ENCODE peak calls at places on chromosome 5, in seven cellular contexts. One of them, this sample, is unnamed.

GRCh38 chr5:16573401-16573800 is 43.4 kb downstream of the RETREG1 start:
- DNase-seq in GM19239: no peak
- DNase-seq in T follicular helper cell: no peak
- DNase-seq in lung microvascular endothelial cell: no peak
- DNase-seq in NCI-H460: no peak
- DNase-seq in anterior cingulate cortex: no peak
- DNase-seq in stimulated activated CD8-positive, alpha-beta memory T cell treated with anti-CD3 and anti-CD28 coated beads, Interleukin-4, amount 100 ng/mL, for 24 hours: no peak
- DNase-seq in this sample: no peak

GRCh38 chr5:15238006-15238405 is 262.0 kb upstream of the FBXL7 start:
- DNase-seq in GM19239: no peak
- DNase-seq in T follicular helper cell: no peak
- DNase-seq in lung microvascular endothelial cell: no peak
- DNase-seq in NCI-H460: no peak
- DNase-seq in anterior cingulate cortex: no peak
- DNase-seq in stimulated activated CD8-positive, alpha-beta memory T cell treated with anti-CD3 and anti-CD28 coated beads, Interleukin-4, amount 100 ng/mL, for 24 hours: no peak
- DNase-seq in this sample: no peak

GRCh38 chr5:95630394-95630917 is 10.6 kb downstream of the GPR150 start:
- DNase-seq in GM19239: no peak
- DNase-seq in T follicular helper cell: no peak
- DNase-seq in lung microvascular endothelial cell: no peak
- DNase-seq in NCI-H460: no peak
- DNase-seq in anterior cingulate cortex: no peak
- DNase-seq in stimulated activated CD8-positive, alpha-beta memory T cell treated with anti-CD3 and anti-CD28 coated beads, Interleukin-4, amount 100 ng/mL, for 24 hours: no peak
- DNase-seq in this sample: no peak

GRCh38 chr5:148314187-148314586 is 2.0 kb downstream of the SPINK7 start:
- DNase-seq in GM19239: no peak
- DNase-seq in T follicular helper cell: no peak
- DNase-seq in lung microvascular endothelial cell: no peak
- DNase-seq in NCI-H460: no peak
- DNase-seq in anterior cingulate cortex: no peak
- DNase-seq in stimulated activated CD8-positive, alpha-beta memory T cell treated with anti-CD3 and anti-CD28 coated beads, Interleukin-4, amount 100 ng/mL, for 24 hours: no peak
- DNase-seq in this sample: no peak

GRCh38 chr5:107155667-107156066 is 515.1 kb downstream of the EFNA5 start:
- DNase-seq in GM19239: no peak
- DNase-seq in T follicular helper cell: no peak
- DNase-seq in lung microvascular endothelial cell: no peak
- DNase-seq in NCI-H460: no peak
- DNase-seq in anterior cingulate cortex: no peak
- DNase-seq in stimulated activated CD8-positive, alpha-beta memory T cell treated with anti-CD3 and anti-CD28 coated beads, Interleukin-4, amount 100 ng/mL, for 24 hours: no peak
- DNase-seq in this sample: no peak

GRCh38 chr5:148697821-148698196 is 43.5 kb upstream of the HTR4 start:
- DNase-seq in GM19239: no peak
- DNase-seq in T follicular helper cell: no peak
- DNase-seq in lung microvascular endothelial cell: no peak
- DNase-seq in NCI-H460: no peak
- DNase-seq in anterior cingulate cortex: no peak
- DNase-seq in stimulated activated CD8-positive, alpha-beta memory T cell treated with anti-CD3 and anti-CD28 coated beads, Interleukin-4, amount 100 ng/mL, for 24 hours: no peak
- DNase-seq in this sample: no peak

GRCh38 chr5:73321757-73322452 is 126.7 kb downstream of the FOXD1 start:
- DNase-seq in GM19239: no peak
- DNase-seq in T follicular helper cell: no peak
- DNase-seq in lung microvascular endothelial cell: no peak
- DNase-seq in NCI-H460: no peak
- DNase-seq in anterior cingulate cortex: no peak
- DNase-seq in stimulated activated CD8-positive, alpha-beta memory T cell treated with anti-CD3 and anti-CD28 coated beads, Interleukin-4, amount 100 ng/mL, for 24 hours: no peak
- DNase-seq in this sample: peak

GRCh38 chr5:57825026-57825683 is 342.5 kb upstream of the ACTBL2 start:
- DNase-seq in GM19239: no peak
- DNase-seq in T follicular helper cell: no peak
- DNase-seq in lung microvascular endothelial cell: no peak
- DNase-seq in NCI-H460: peak
- DNase-seq in anterior cingulate cortex: no peak
- DNase-seq in stimulated activated CD8-positive, alpha-beta memory T cell treated with anti-CD3 and anti-CD28 coated beads, Interleukin-4, amount 100 ng/mL, for 24 hours: no peak
- DNase-seq in this sample: peak

GRCh38 chr5:68891718-68892117 is 202.1 kb upstream of the SLC30A5 start:
- DNase-seq in GM19239: no peak
- DNase-seq in T follicular helper cell: no peak
- DNase-seq in lung microvascular endothelial cell: no peak
- DNase-seq in NCI-H460: no peak
- DNase-seq in anterior cingulate cortex: no peak
- DNase-seq in stimulated activated CD8-positive, alpha-beta memory T cell treated with anti-CD3 and anti-CD28 coated beads, Interleukin-4, amount 100 ng/mL, for 24 hours: peak
- DNase-seq in this sample: no peak

GRCh38 chr5:68187268-68188055 is 28.1 kb upstream of the PIK3R1 start:
- DNase-seq in GM19239: no peak
- DNase-seq in T follicular helper cell: no peak
- DNase-seq in lung microvascular endothelial cell: no peak
- DNase-seq in NCI-H460: no peak
- DNase-seq in anterior cingulate cortex: peak
- DNase-seq in stimulated activated CD8-positive, alpha-beta memory T cell treated with anti-CD3 and anti-CD28 coated beads, Interleukin-4, amount 100 ng/mL, for 24 hours: no peak
- DNase-seq in this sample: peak

GRCh38 chr5:342501-343460 is 21.3 kb downstream of the AHRR start:
- DNase-seq in GM19239: no peak
- DNase-seq in T follicular helper cell: no peak
- DNase-seq in lung microvascular endothelial cell: no peak
- DNase-seq in NCI-H460: no peak
- DNase-seq in anterior cingulate cortex: no peak
- DNase-seq in stimulated activated CD8-positive, alpha-beta memory T cell treated with anti-CD3 and anti-CD28 coated beads, Interleukin-4, amount 100 ng/mL, for 24 hours: no peak
- DNase-seq in this sample: no peak

GRCh38 chr5:159935946-159936345 is 19.7 kb downstream of the ADRA1B start:
- DNase-seq in GM19239: no peak
- DNase-seq in T follicular helper cell: no peak
- DNase-seq in lung microvascular endothelial cell: no peak
- DNase-seq in NCI-H460: no peak
- DNase-seq in anterior cingulate cortex: no peak
- DNase-seq in stimulated activated CD8-positive, alpha-beta memory T cell treated with anti-CD3 and anti-CD28 coated beads, Interleukin-4, amount 100 ng/mL, for 24 hours: no peak
- DNase-seq in this sample: no peak

GRCh38 chr5:62305715-62306493 is at the start of gene KIF2A:
- DNase-seq in GM19239: peak
- DNase-seq in T follicular helper cell: peak
- DNase-seq in lung microvascular endothelial cell: peak
- DNase-seq in NCI-H460: peak
- DNase-seq in anterior cingulate cortex: peak
- DNase-seq in stimulated activated CD8-positive, alpha-beta memory T cell treated with anti-CD3 and anti-CD28 coated beads, Interleukin-4, amount 100 ng/mL, for 24 hours: peak
- DNase-seq in this sample: peak

GRCh38 chr5:115456056-115456455 is 88.5 kb downstream of the FEM1C start:
- DNase-seq in GM19239: no peak
- DNase-seq in T follicular helper cell: no peak
- DNase-seq in lung microvascular endothelial cell: no peak
- DNase-seq in NCI-H460: no peak
- DNase-seq in anterior cingulate cortex: no peak
- DNase-seq in stimulated activated CD8-positive, alpha-beta memory T cell treated with anti-CD3 and anti-CD28 coated beads, Interleukin-4, amount 100 ng/mL, for 24 hours: no peak
- DNase-seq in this sample: no peak

GRCh38 chr5:158430166-158430828 is 571.4 kb upstream of the CLINT1 start:
- DNase-seq in GM19239: no peak
- DNase-seq in T follicular helper cell: no peak
- DNase-seq in lung microvascular endothelial cell: no peak
- DNase-seq in NCI-H460: no peak
- DNase-seq in anterior cingulate cortex: no peak
- DNase-seq in stimulated activated CD8-positive, alpha-beta memory T cell treated with anti-CD3 and anti-CD28 coated beads, Interleukin-4, amount 100 ng/mL, for 24 hours: no peak
- DNase-seq in this sample: no peak

GRCh38 chr5:116598871-116599270 is 24.2 kb upstream of the SEMA6A start:
- DNase-seq in GM19239: no peak
- DNase-seq in T follicular helper cell: no peak
- DNase-seq in lung microvascular endothelial cell: no peak
- DNase-seq in NCI-H460: no peak
- DNase-seq in anterior cingulate cortex: no peak
- DNase-seq in stimulated activated CD8-positive, alpha-beta memory T cell treated with anti-CD3 and anti-CD28 coated beads, Interleukin-4, amount 100 ng/mL, for 24 hours: no peak
- DNase-seq in this sample: no peak

GRCh38 chr5:133700251-133700650 is 87.9 kb upstream of the FSTL4 start:
- DNase-seq in GM19239: no peak
- DNase-seq in T follicular helper cell: no peak
- DNase-seq in lung microvascular endothelial cell: no peak
- DNase-seq in NCI-H460: no peak
- DNase-seq in anterior cingulate cortex: no peak
- DNase-seq in stimulated activated CD8-positive, alpha-beta memory T cell treated with anti-CD3 and anti-CD28 coated beads, Interleukin-4, amount 100 ng/mL, for 24 hours: no peak
- DNase-seq in this sample: no peak

GRCh38 chr5:146394486-146394885 is 52.6 kb upstream of the TCERG1 start:
- DNase-seq in GM19239: no peak
- DNase-seq in T follicular helper cell: no peak
- DNase-seq in lung microvascular endothelial cell: no peak
- DNase-seq in NCI-H460: no peak
- DNase-seq in anterior cingulate cortex: no peak
- DNase-seq in stimulated activated CD8-positive, alpha-beta memory T cell treated with anti-CD3 and anti-CD28 coated beads, Interleukin-4, amount 100 ng/mL, for 24 hours: no peak
- DNase-seq in this sample: no peak

GRCh38 chr5:175556794-175557193 is 78.4 kb downstream of the SFXN1 start:
- DNase-seq in GM19239: no peak
- DNase-seq in T follicular helper cell: no peak
- DNase-seq in lung microvascular endothelial cell: no peak
- DNase-seq in NCI-H460: no peak
- DNase-seq in anterior cingulate cortex: no peak
- DNase-seq in stimulated activated CD8-positive, alpha-beta memory T cell treated with anti-CD3 and anti-CD28 coated beads, Interleukin-4, amount 100 ng/mL, for 24 hours: no peak
- DNase-seq in this sample: no peak

GRCh38 chr5:51072937-51073336 is 310.3 kb upstream of the ISL1 start:
- DNase-seq in GM19239: no peak
- DNase-seq in T follicular helper cell: no peak
- DNase-seq in lung microvascular endothelial cell: no peak
- DNase-seq in NCI-H460: no peak
- DNase-seq in anterior cingulate cortex: no peak
- DNase-seq in stimulated activated CD8-positive, alpha-beta memory T cell treated with anti-CD3 and anti-CD28 coated beads, Interleukin-4, amount 100 ng/mL, for 24 hours: no peak
- DNase-seq in this sample: no peak

GRCh38 chr5:167973126-167973525 is 318.3 kb upstream of the WWC1 start:
- DNase-seq in GM19239: no peak
- DNase-seq in T follicular helper cell: no peak
- DNase-seq in lung microvascular endothelial cell: no peak
- DNase-seq in NCI-H460: no peak
- DNase-seq in anterior cingulate cortex: no peak
- DNase-seq in stimulated activated CD8-positive, alpha-beta memory T cell treated with anti-CD3 and anti-CD28 coated beads, Interleukin-4, amount 100 ng/mL, for 24 hours: no peak
- DNase-seq in this sample: no peak

GRCh38 chr5:149585910-149586309 is 4.6 kb downstream of the ARHGEF37 start:
- DNase-seq in GM19239: no peak
- DNase-seq in T follicular helper cell: no peak
- DNase-seq in lung microvascular endothelial cell: no peak
- DNase-seq in NCI-H460: no peak
- DNase-seq in anterior cingulate cortex: no peak
- DNase-seq in stimulated activated CD8-positive, alpha-beta memory T cell treated with anti-CD3 and anti-CD28 coated beads, Interleukin-4, amount 100 ng/mL, for 24 hours: no peak
- DNase-seq in this sample: no peak

GRCh38 chr5:1507457-1507856 is 16.3 kb downstream of the LPCAT1 start:
- DNase-seq in GM19239: no peak
- DNase-seq in T follicular helper cell: no peak
- DNase-seq in lung microvascular endothelial cell: no peak
- DNase-seq in NCI-H460: no peak
- DNase-seq in anterior cingulate cortex: no peak
- DNase-seq in stimulated activated CD8-positive, alpha-beta memory T cell treated with anti-CD3 and anti-CD28 coated beads, Interleukin-4, amount 100 ng/mL, for 24 hours: no peak
- DNase-seq in this sample: no peak

GRCh38 chr5:62134811-62135210 is 171.2 kb upstream of the KIF2A start:
- DNase-seq in GM19239: no peak
- DNase-seq in T follicular helper cell: no peak
- DNase-seq in lung microvascular endothelial cell: no peak
- DNase-seq in NCI-H460: no peak
- DNase-seq in anterior cingulate cortex: no peak
- DNase-seq in stimulated activated CD8-positive, alpha-beta memory T cell treated with anti-CD3 and anti-CD28 coated beads, Interleukin-4, amount 100 ng/mL, for 24 hours: no peak
- DNase-seq in this sample: no peak

GRCh38 chr5:53298841-53299240 is 181.6 kb upstream of the FST start:
- DNase-seq in GM19239: no peak
- DNase-seq in T follicular helper cell: no peak
- DNase-seq in lung microvascular endothelial cell: no peak
- DNase-seq in NCI-H460: no peak
- DNase-seq in anterior cingulate cortex: no peak
- DNase-seq in stimulated activated CD8-positive, alpha-beta memory T cell treated with anti-CD3 and anti-CD28 coated beads, Interleukin-4, amount 100 ng/mL, for 24 hours: no peak
- DNase-seq in this sample: no peak

GRCh38 chr5:142280066-142281011 is 44.5 kb downstream of the SPRY4 start:
- DNase-seq in GM19239: no peak
- DNase-seq in T follicular helper cell: no peak
- DNase-seq in lung microvascular endothelial cell: peak
- DNase-seq in NCI-H460: no peak
- DNase-seq in anterior cingulate cortex: no peak
- DNase-seq in stimulated activated CD8-positive, alpha-beta memory T cell treated with anti-CD3 and anti-CD28 coated beads, Interleukin-4, amount 100 ng/mL, for 24 hours: no peak
- DNase-seq in this sample: peak

GRCh38 chr5:17001418-17001817 is 65.3 kb upstream of the MYO10 start:
- DNase-seq in GM19239: no peak
- DNase-seq in T follicular helper cell: no peak
- DNase-seq in lung microvascular endothelial cell: peak
- DNase-seq in NCI-H460: no peak
- DNase-seq in anterior cingulate cortex: no peak
- DNase-seq in stimulated activated CD8-positive, alpha-beta memory T cell treated with anti-CD3 and anti-CD28 coated beads, Interleukin-4, amount 100 ng/mL, for 24 hours: no peak
- DNase-seq in this sample: no peak

GRCh38 chr5:148541054-148541835 is 113.1 kb downstream of the HTR4 start:
- DNase-seq in GM19239: no peak
- DNase-seq in T follicular helper cell: no peak
- DNase-seq in lung microvascular endothelial cell: no peak
- DNase-seq in NCI-H460: no peak
- DNase-seq in anterior cingulate cortex: no peak
- DNase-seq in stimulated activated CD8-positive, alpha-beta memory T cell treated with anti-CD3 and anti-CD28 coated beads, Interleukin-4, amount 100 ng/mL, for 24 hours: no peak
- DNase-seq in this sample: no peak

GRCh38 chr5:103668281-103668680 is 105.7 kb upstream of the NUDT12 start:
- DNase-seq in GM19239: no peak
- DNase-seq in T follicular helper cell: no peak
- DNase-seq in lung microvascular endothelial cell: peak
- DNase-seq in NCI-H460: no peak
- DNase-seq in anterior cingulate cortex: no peak
- DNase-seq in stimulated activated CD8-positive, alpha-beta memory T cell treated with anti-CD3 and anti-CD28 coated beads, Interleukin-4, amount 100 ng/mL, for 24 hours: no peak
- DNase-seq in this sample: no peak

GRCh38 chr5:125034331-125034730 is 287.9 kb upstream of the ZNF608 start:
- DNase-seq in GM19239: no peak
- DNase-seq in T follicular helper cell: no peak
- DNase-seq in lung microvascular endothelial cell: no peak
- DNase-seq in NCI-H460: no peak
- DNase-seq in anterior cingulate cortex: no peak
- DNase-seq in stimulated activated CD8-positive, alpha-beta memory T cell treated with anti-CD3 and anti-CD28 coated beads, Interleukin-4, amount 100 ng/mL, for 24 hours: no peak
- DNase-seq in this sample: no peak